ENCODE peak calls at places on chromosomes 16 and 17, in eight cellular contexts. One of them, this sample, is unnamed.
A peak's percentile ranks its signal among the peaks of the same experiment; 100 is the strongest.

GRCh38 chr17:71634376-71634775 is 486.4 kb upstream of the SOX9 start:
- DNase-seq in activated T-cell treated with anti-CD3 and anti-CD28 coated beads for 1 hour: no peak
- DNase-seq in anterior cingulate cortex: no peak
- DNase-seq in heart left ventricle: no peak
- DNase-seq in NCI-H1417 treated with DMSO at 0.1 percent for 48 hours: no peak
- DNase-seq in stomach: no peak
- DNase-seq in NCI-H1105: no peak
- DNase-seq in colonic mucosa: no peak
- DNase-seq in this sample: no peak

GRCh38 chr17:21213491-21214014 is 408 bp downstream of the TMEM11 start:
- DNase-seq in anterior cingulate cortex: no peak
- DNase-seq in activated T-cell treated with anti-CD3 and anti-CD28 coated beads for 1 hour: no peak
- DNase-seq in heart left ventricle: peak; percentile 56
- DNase-seq in stomach: peak; percentile 47
- DNase-seq in colonic mucosa: no peak
- DNase-seq in NCI-H1105: no peak
- DNase-seq in NCI-H1417 treated with DMSO at 0.1 percent for 48 hours: no peak
- DNase-seq in this sample: no peak

GRCh38 chr16:28196331-28196987 is 15.3 kb downstream of the XPO6 start:
- DNase-seq in heart left ventricle: no peak
- DNase-seq in colonic mucosa: no peak
- DNase-seq in stomach: no peak
- DNase-seq in anterior cingulate cortex: no peak
- DNase-seq in NCI-H1105: no peak
- DNase-seq in activated T-cell treated with anti-CD3 and anti-CD28 coated beads for 1 hour: no peak
- DNase-seq in NCI-H1417 treated with DMSO at 0.1 percent for 48 hours: no peak
- DNase-seq in this sample: no peak

GRCh38 chr16:15572329-15573001 is 70.5 kb downstream of the MARF1 start:
- DNase-seq in anterior cingulate cortex: no peak
- DNase-seq in activated T-cell treated with anti-CD3 and anti-CD28 coated beads for 1 hour: no peak
- DNase-seq in colonic mucosa: peak; percentile 61
- DNase-seq in stomach: no peak
- DNase-seq in NCI-H1417 treated with DMSO at 0.1 percent for 48 hours: no peak
- DNase-seq in NCI-H1105: no peak
- DNase-seq in heart left ventricle: no peak
- DNase-seq in this sample: no peak

GRCh38 chr17:6458416-6458950 is 14.2 kb downstream of the PIMREG start:
- DNase-seq in colonic mucosa: no peak
- DNase-seq in NCI-H1417 treated with DMSO at 0.1 percent for 48 hours: no peak
- DNase-seq in anterior cingulate cortex: no peak
- DNase-seq in stomach: no peak
- DNase-seq in activated T-cell treated with anti-CD3 and anti-CD28 coated beads for 1 hour: no peak
- DNase-seq in NCI-H1105: no peak
- DNase-seq in heart left ventricle: peak; percentile 15
- DNase-seq in this sample: no peak

GRCh38 chr17:49523706-49524472 is 28.8 kb downstream of the NGFR start:
- DNase-seq in activated T-cell treated with anti-CD3 and anti-CD28 coated beads for 1 hour: no peak
- DNase-seq in NCI-H1105: peak; percentile 28
- DNase-seq in anterior cingulate cortex: no peak
- DNase-seq in colonic mucosa: no peak
- DNase-seq in NCI-H1417 treated with DMSO at 0.1 percent for 48 hours: no peak
- DNase-seq in heart left ventricle: no peak
- DNase-seq in stomach: peak; percentile 79
- DNase-seq in this sample: no peak

GRCh38 chr17:40557531-40558299 is 7.6 kb downstream of the CCR7 start:
- DNase-seq in NCI-H1417 treated with DMSO at 0.1 percent for 48 hours: no peak
- DNase-seq in heart left ventricle: peak; percentile 44
- DNase-seq in colonic mucosa: no peak
- DNase-seq in activated T-cell treated with anti-CD3 and anti-CD28 coated beads for 1 hour: no peak
- DNase-seq in NCI-H1105: no peak
- DNase-seq in anterior cingulate cortex: no peak
- DNase-seq in stomach: peak; percentile 20
- DNase-seq in this sample: no peak

GRCh38 chr16:87098361-87098760 is 218.8 kb downstream of the C16orf95 start:
- DNase-seq in NCI-H1417 treated with DMSO at 0.1 percent for 48 hours: no peak
- DNase-seq in heart left ventricle: no peak
- DNase-seq in stomach: no peak
- DNase-seq in anterior cingulate cortex: no peak
- DNase-seq in colonic mucosa: no peak
- DNase-seq in NCI-H1105: no peak
- DNase-seq in activated T-cell treated with anti-CD3 and anti-CD28 coated beads for 1 hour: no peak
- DNase-seq in this sample: no peak

GRCh38 chr17:5706835-5707234 is 122.5 kb upstream of the NLRP1 start:
- DNase-seq in activated T-cell treated with anti-CD3 and anti-CD28 coated beads for 1 hour: peak; percentile 51
- DNase-seq in stomach: peak; percentile 45
- DNase-seq in NCI-H1417 treated with DMSO at 0.1 percent for 48 hours: no peak
- DNase-seq in colonic mucosa: peak; percentile 60
- DNase-seq in anterior cingulate cortex: peak; percentile 40
- DNase-seq in NCI-H1105: no peak
- DNase-seq in heart left ventricle: peak; percentile 42
- DNase-seq in this sample: peak; percentile 2

GRCh38 chr17:29718446-29719039 is 95.8 kb upstream of the CORO6 start:
- DNase-seq in activated T-cell treated with anti-CD3 and anti-CD28 coated beads for 1 hour: no peak
- DNase-seq in NCI-H1105: no peak
- DNase-seq in NCI-H1417 treated with DMSO at 0.1 percent for 48 hours: no peak
- DNase-seq in anterior cingulate cortex: no peak
- DNase-seq in colonic mucosa: no peak
- DNase-seq in stomach: no peak
- DNase-seq in heart left ventricle: no peak
- DNase-seq in this sample: no peak

GRCh38 chr17:76969598-76970172 is 101.5 kb downstream of the MGAT5B start:
- DNase-seq in NCI-H1105: peak; percentile 59
- DNase-seq in activated T-cell treated with anti-CD3 and anti-CD28 coated beads for 1 hour: no peak
- DNase-seq in anterior cingulate cortex: no peak
- DNase-seq in NCI-H1417 treated with DMSO at 0.1 percent for 48 hours: no peak
- DNase-seq in stomach: no peak
- DNase-seq in colonic mucosa: no peak
- DNase-seq in heart left ventricle: no peak
- DNase-seq in this sample: no peak

GRCh38 chr16:89370081-89370511 is 120.3 kb downstream of the ANKRD11 start:
- DNase-seq in activated T-cell treated with anti-CD3 and anti-CD28 coated beads for 1 hour: no peak
- DNase-seq in heart left ventricle: no peak
- DNase-seq in anterior cingulate cortex: no peak
- DNase-seq in NCI-H1417 treated with DMSO at 0.1 percent for 48 hours: no peak
- DNase-seq in colonic mucosa: no peak
- DNase-seq in NCI-H1105: no peak
- DNase-seq in stomach: no peak
- DNase-seq in this sample: no peak

GRCh38 chr16:88835383-88835782 is 21.4 kb downstream of the GALNS start:
- DNase-seq in colonic mucosa: no peak
- DNase-seq in anterior cingulate cortex: no peak
- DNase-seq in NCI-H1417 treated with DMSO at 0.1 percent for 48 hours: no peak
- DNase-seq in heart left ventricle: no peak
- DNase-seq in stomach: no peak
- DNase-seq in activated T-cell treated with anti-CD3 and anti-CD28 coated beads for 1 hour: no peak
- DNase-seq in NCI-H1105: no peak
- DNase-seq in this sample: no peak

GRCh38 chr16:66044616-66045015 is 321.9 kb upstream of the CDH5 start:
- DNase-seq in NCI-H1105: no peak
- DNase-seq in colonic mucosa: no peak
- DNase-seq in anterior cingulate cortex: no peak
- DNase-seq in stomach: no peak
- DNase-seq in activated T-cell treated with anti-CD3 and anti-CD28 coated beads for 1 hour: no peak
- DNase-seq in heart left ventricle: no peak
- DNase-seq in NCI-H1417 treated with DMSO at 0.1 percent for 48 hours: no peak
- DNase-seq in this sample: no peak

GRCh38 chr16:84176192-84177053 is 10.4 kb downstream of the TAF1C start:
- DNase-seq in colonic mucosa: no peak
- DNase-seq in stomach: no peak
- DNase-seq in NCI-H1417 treated with DMSO at 0.1 percent for 48 hours: no peak
- DNase-seq in heart left ventricle: no peak
- DNase-seq in NCI-H1105: no peak
- DNase-seq in activated T-cell treated with anti-CD3 and anti-CD28 coated beads for 1 hour: no peak
- DNase-seq in anterior cingulate cortex: no peak
- DNase-seq in this sample: no peak

GRCh38 chr16:3074860-3075545 is 9.6 kb downstream of the IL32 start:
- DNase-seq in anterior cingulate cortex: no peak
- DNase-seq in NCI-H1417 treated with DMSO at 0.1 percent for 48 hours: no peak
- DNase-seq in heart left ventricle: peak; percentile 34
- DNase-seq in NCI-H1105: no peak
- DNase-seq in stomach: peak; percentile 46
- DNase-seq in activated T-cell treated with anti-CD3 and anti-CD28 coated beads for 1 hour: peak; percentile 61
- DNase-seq in colonic mucosa: peak; percentile 39
- DNase-seq in this sample: peak; percentile 68

GRCh38 chr17:70661342-70662222 is 492.2 kb downstream of the KCNJ2 start:
- DNase-seq in colonic mucosa: peak; percentile 57
- DNase-seq in heart left ventricle: no peak
- DNase-seq in NCI-H1417 treated with DMSO at 0.1 percent for 48 hours: peak; percentile 60
- DNase-seq in stomach: no peak
- DNase-seq in anterior cingulate cortex: no peak
- DNase-seq in activated T-cell treated with anti-CD3 and anti-CD28 coated beads for 1 hour: no peak
- DNase-seq in NCI-H1105: peak; percentile 78
- DNase-seq in this sample: no peak

This sample was measured in KG1.